ENCODE peak calls at places on chromosomes 3 and 15, in eight cellular contexts. D is MM.1S; N is H9; K is lower lobe of right lung; A is CD4-positive, CD25-positive, alpha-beta regulatory T cell; O is GM23338; E is suprapubic skin; R is Panc1. L is an unnamed sample.

GRCh38 chr15:60049948-60050347 is 45.8 kb downstream of the FOXB1 start:
- DNase-seq in D (no peak), N (no peak), K (no peak), A (no peak), O (no peak), E (no peak), R (no peak), L (no peak)

GRCh38 chr15:74793135-74794028 is 11.5 kb downstream of the CSK start:
- DNase-seq in D (no peak), N (no peak), K (no peak), A (peak; percentile 68), O (peak; percentile 36), E (no peak), R (no peak), L (no peak)

GRCh38 chr3:171671709-171672108 is 138.6 kb downstream of the PLD1 start:
- DNase-seq in D (no peak), N (no peak), K (no peak), A (no peak), O (no peak), E (no peak), R (no peak), L (no peak)

GRCh38 chr15:17026633-17027032 is 3515.0 kb downstream of the GOLGA6L6 start:
- DNase-seq in D (no peak), N (no peak), K (no peak), A (no peak), O (no peak), E (no peak), R (no peak), L (no peak)

GRCh38 chr15:69790632-69791031 is 307.1 kb downstream of the TLE3 start:
- DNase-seq in D (no peak), N (no peak), K (no peak), A (no peak), O (no peak), E (no peak), R (no peak), L (no peak)

GRCh38 chr3:58334013-58334321 is 1.3 kb downstream of the PXK start:
- DNase-seq in D (no peak), N (no peak), K (no peak), A (no peak), O (no peak), E (no peak), R (no peak), L (no peak)

GRCh38 chr15:93209690-93210425 is 120.8 kb upstream of the RGMA start:
- DNase-seq in D (no peak), N (no peak), K (no peak), A (no peak), O (peak; percentile 11), E (no peak), R (no peak), L (no peak)

GRCh38 chr15:88075102-88075501 is 181.4 kb downstream of the NTRK3 start:
- DNase-seq in D (no peak), N (no peak), K (no peak), A (no peak), O (no peak), E (no peak), R (no peak), L (no peak)

GRCh38 chr15:90261811-90262210 is 3.7 kb upstream of the NGRN start:
- DNase-seq in D (no peak), N (no peak), K (no peak), A (no peak), O (no peak), E (no peak), R (no peak), L (peak; percentile 78)

GRCh38 chr3:30689202-30689641 is 82.8 kb downstream of the TGFBR2 start:
- DNase-seq in D (no peak), N (no peak), K (no peak), A (no peak), O (no peak), E (no peak), R (no peak), L (peak; percentile 93)

GRCh38 chr3:30688776-30689175 is 82.4 kb downstream of the TGFBR2 start:
- DNase-seq in D (no peak), N (no peak), K (no peak), A (no peak), O (no peak), E (no peak), R (no peak), L (no peak)

GRCh38 chr3:30686176-30686575 is 79.8 kb downstream of the TGFBR2 start:
- DNase-seq in D (no peak), N (no peak), K (no peak), A (no peak), O (no peak), E (no peak), R (no peak), L (no peak)

GRCh38 chr3:30686799-30687198 is 80.4 kb downstream of the TGFBR2 start:
- DNase-seq in D (no peak), N (no peak), K (no peak), A (no peak), O (no peak), E (no peak), R (no peak), L (no peak)

DNA sequence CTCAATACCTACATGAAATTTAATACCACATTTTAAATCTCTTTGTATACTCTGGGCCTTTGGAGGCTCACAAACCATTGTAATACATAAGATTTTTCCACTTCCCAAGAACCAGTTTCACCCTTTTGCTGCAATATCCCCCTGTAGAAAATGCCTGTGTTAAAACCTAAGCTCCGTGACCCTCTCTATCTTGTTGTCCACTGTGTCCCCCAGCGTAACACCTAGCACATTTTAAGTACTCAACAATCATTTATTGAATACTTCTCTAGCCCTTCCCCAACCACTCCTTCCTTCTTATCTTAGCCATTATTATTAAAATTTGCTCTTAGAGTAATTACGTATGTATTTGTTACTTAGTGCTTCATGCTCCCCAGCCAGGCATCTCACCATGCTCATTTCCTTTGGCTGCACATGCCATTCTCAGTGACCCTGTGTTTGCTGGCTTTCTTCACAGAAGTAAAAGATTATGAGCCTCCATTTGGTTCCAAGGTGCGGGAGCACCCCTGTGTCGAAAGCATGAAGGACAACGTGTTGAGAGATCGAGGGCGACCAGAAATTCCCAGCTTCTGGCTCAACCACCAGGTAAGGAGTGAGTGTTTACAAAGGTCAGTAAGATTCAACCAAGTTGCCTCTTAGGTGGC is 81.6 kb downstream of the TGFBR2 start:
- DNase-seq in D (no peak), N (no peak), K (no peak), A (no peak), O (no peak), E (no peak), R (no peak), L (no peak)
- H3K27ac ChIP-seq in D (no peak overlapping the region), N (no peak overlapping the region), K (peak overlapping the region; percentile 50), A (no peak overlapping the region), O (no peak overlapping the region), E (peak overlapping the region; percentile 59), R (peak overlapping the region; percentile 20), L (peak overlapping the region; percentile 92)

DNA sequence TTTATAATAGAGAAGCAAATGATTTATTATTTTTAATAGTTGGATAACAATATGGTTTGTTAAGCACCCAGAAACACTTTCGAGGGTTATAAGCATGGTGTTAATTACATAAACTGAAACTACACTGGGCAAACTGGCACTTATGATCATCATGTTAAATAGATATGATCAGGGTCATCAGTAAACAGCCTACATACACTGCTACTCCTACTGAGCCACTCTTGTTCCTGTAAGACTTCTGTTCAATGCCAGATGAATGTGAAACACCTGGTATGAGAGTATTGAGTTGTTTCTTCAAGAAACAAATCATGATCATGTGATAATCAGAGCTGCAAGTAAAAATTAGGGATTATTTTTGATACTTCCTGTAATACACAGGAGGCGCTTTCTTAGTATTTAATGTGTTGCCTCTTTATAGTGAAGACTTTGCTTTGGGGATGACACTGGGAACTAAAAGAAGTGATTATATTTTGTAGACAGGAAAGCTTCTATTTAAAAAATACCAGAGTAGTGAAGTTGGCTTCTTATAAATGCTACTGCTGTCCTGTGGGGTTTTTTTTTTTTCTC is 32.3 kb upstream of the UTS2B start:
- DNase-seq in D (no peak), N (no peak), K (no peak), A (no peak), O (no peak), E (no peak), R (no peak), L (no peak)
- H3K4me1 ChIP-seq in D (no peaks in the 10 kb centered on the region), N (peaks cover 13% of the 10 kb centered on the region), K (no peaks in the 10 kb centered on the region), A (no peaks in the 10 kb centered on the region), O (peaks cover 49% of the 10 kb centered on the region), E (peaks cover 6% of the 10 kb centered on the region), R (no peaks in the 10 kb centered on the region), L (peaks cover 25% of the 10 kb centered on the region)

GRCh38 chr15:98853161-98853560 is 154.4 kb downstream of the PGPEP1L start:
- DNase-seq in D (peak; percentile 88), N (peak; percentile 76), K (peak; percentile 88), A (peak; percentile 34), O (peak; percentile 80), E (peak; percentile 89), R (no peak), L (peak; percentile 87)

GRCh38 chr15:98855067-98855814 is 152.4 kb downstream of the PGPEP1L start:
- DNase-seq in D (no peak), N (no peak), K (no peak), A (no peak), O (no peak), E (no peak), R (no peak), L (peak; percentile 52)

GRCh38 chr15:98854496-98854895 is 153.1 kb downstream of the PGPEP1L start:
- DNase-seq in D (no peak), N (no peak), K (no peak), A (no peak), O (no peak), E (no peak), R (no peak), L (no peak)

GRCh38 chr15:98853593-98854420 is 153.8 kb downstream of the PGPEP1L start:
- DNase-seq in D (no peak), N (no peak), K (peak; percentile 52), A (no peak), O (peak; percentile 58), E (no peak), R (no peak), L (peak; percentile 33)

GRCh38 chr15:98850991-98851776 is 156.4 kb downstream of the PGPEP1L start:
- DNase-seq in D (peak; percentile 90), N (peak; percentile 84), K (peak; percentile 84), A (peak; percentile 44), O (peak; percentile 91), E (peak; percentile 89), R (no peak), L (peak; percentile 76)
- H3K27ac ChIP-seq in D (peak overlapping the region; percentile 98), N (peak overlapping the region; percentile 39), K (peak overlapping the region; percentile 85), A (peak overlapping the region; percentile 25), O (peak overlapping the region; percentile 90), E (peak overlapping the region; percentile 95), R (peak overlapping the region; percentile 86), L (no peak overlapping the region)

GRCh38 chr3:4981688-4982494 is 2.7 kb downstream of the BHLHE40 start:
- DNase-seq in D (no peak), N (no peak), K (no peak), A (no peak), O (peak; percentile 58), E (no peak), R (no peak), L (peak; percentile 78)

GRCh38 chr3:4979401-4980228 is at the start of gene BHLHE40:
- DNase-seq in D (no peak), N (no peak), K (peak; percentile 57), A (no peak), O (peak; percentile 72), E (no peak), R (no peak), L (no peak)

GRCh38 chr3:4981160-4981687 is 2.0 kb downstream of the BHLHE40 start:
- DNase-seq in D (no peak), N (no peak), K (no peak), A (no peak), O (no peak), E (no peak), R (no peak), L (peak; percentile 45)

GRCh38 chr3:4978966-4979400 is 254 bp upstream of the BHLHE40 start:
- DNase-seq in D (peak; percentile 87), N (peak; percentile 85), K (peak; percentile 98), A (peak; percentile 60), O (peak; percentile 72), E (peak; percentile 96), R (no peak), L (peak; percentile 95)

GRCh38 chr3:4980229-4981159 is 1.3 kb downstream of the BHLHE40 start:
- DNase-seq in D (peak; percentile 79), N (peak; percentile 89), K (peak; percentile 91), A (peak; percentile 65), O (peak; percentile 79), E (peak; percentile 95), R (no peak), L (peak; percentile 97)
- H3K4me1 ChIP-seq in D (peaks cover 19% of the 10 kb centered on the region), N (peaks cover 3% of the 10 kb centered on the region), K (peaks cover 59% of the 10 kb centered on the region), A (peaks cover 47% of the 10 kb centered on the region), O (peaks cover 19% of the 10 kb centered on the region), E (peaks cover 70% of the 10 kb centered on the region), R (peaks cover 33% of the 10 kb centered on the region), L (peaks cover 48% of the 10 kb centered on the region)

L was measured in PC-3.